ENCODE peak calls at places on chromosomes 1 and 21, in four cellular contexts. N is activated CD8-positive, alpha-beta memory T cell treated with anti-CD3 and anti-CD28 coated beads for 1 hour; Y is CD4-positive, CD25-positive, alpha-beta regulatory T cell; W is activated T-cell treated with anti-CD3 and anti-CD28 coated beads, Interleukin-2, amount 50 U/mL, for 72 hours. E is an unnamed sample.

GRCh38 chr1:119635801-119636390 is 12.2 kb downstream of the ZNF697 start:
- DNase-seq in W (no peak), N (no peak), Y (no peak), E (no peak)

GRCh38 chr1:25572708-25573590 is 29.5 kb downstream of the LDLRAP1 start:
- DNase-seq in Y (peak; percentile 56), N (peak; percentile 25), W (peak; percentile 52), E (peak; percentile 83)

GRCh38 chr1:73980324-73981040 is 217.5 kb downstream of the LRRIQ3 start:
- DNase-seq in Y (no peak), N (no peak), W (no peak), E (no peak)

GRCh38 chr1:16996845-16997244 is 14.9 kb downstream of the ATP13A2 start:
- DNase-seq in Y (no peak), W (no peak), N (no peak), E (no peak)

GRCh38 chr1:6127587-6128163 is 52.4 kb downstream of the CHD5 start:
- DNase-seq in Y (peak; percentile 71), W (peak; percentile 73), N (peak; percentile 45), E (peak; percentile 78)

GRCh38 chr1:33119532-33120217 is 38.7 kb downstream of the AZIN2 start:
- DNase-seq in N (no peak), W (no peak), Y (no peak), E (peak; percentile 74)

GRCh38 chr1:183585038-183585437 is 5.2 kb downstream of the NCF2 start:
- DNase-seq in W (no peak), N (no peak), Y (peak; percentile 55), E (no peak)

GRCh38 chr1:221228594-221228993 is 349.4 kb downstream of the HLX start:
- DNase-seq in Y (no peak), N (no peak), W (no peak), E (no peak)

GRCh38 chr1:42266253-42267135 is 68.5 kb downstream of the FOXJ3 start:
- DNase-seq in W (no peak), Y (no peak), N (no peak), E (no peak)

GRCh38 chr1:35288761-35289160 is 20.3 kb downstream of the ZMYM4 start:
- DNase-seq in W (no peak), N (no peak), Y (no peak), E (no peak)

GRCh38 chr1:153922076-153922837 is 515 bp downstream of the GATAD2B start:
- DNase-seq in N (peak; percentile 48), W (no peak), Y (peak; percentile 77), E (no peak)

GRCh38 chr1:117930484-117930883 is 945 bp downstream of the WDR3 start:
- DNase-seq in N (no peak), Y (no peak), W (no peak), E (no peak)

GRCh38 chr1:51941528-51941927 is 49.0 kb downstream of the RAB3B start:
- DNase-seq in Y (no peak), W (no peak), N (no peak), E (no peak)

GRCh38 chr1:228898582-228898992 is 163.3 kb downstream of the RHOU start:
- DNase-seq in W (no peak), N (no peak), Y (no peak), E (peak; percentile 74)

GRCh38 chr1:225004396-225004795 is 74.9 kb downstream of the DNAH14 start:
- DNase-seq in W (no peak), Y (no peak), N (no peak), E (no peak)

GRCh38 chr1:38046333-38046883 is at the start of gene POU3F1:
- DNase-seq in W (peak; percentile 78), Y (peak; percentile 17), N (no peak), E (no peak)

GRCh38 chr1:94619731-94620130 is 78.2 kb upstream of the F3 start:
- DNase-seq in N (no peak), Y (no peak), W (no peak), E (no peak)

GRCh38 chr21:37061926-37062591 is 10.8 kb downstream of the PIGP start:
- DNase-seq in Y (no peak), W (no peak), N (no peak), E (no peak)

GRCh38 chr1:6002714-6003501 is 10.7 kb upstream of the NPHP4 start:
- DNase-seq in N (no peak), W (no peak), Y (no peak), E (no peak)